ENCODE peak calls at places on chromosomes 16 and 17, in four cellular contexts. Y is cardiac muscle cell, R is AG08395, D is progenitor cell of endocrine pancreas. K is an unnamed sample.

GRCh38 chr16:85350973-85351372 is 238.7 kb upstream of the CIBAR2 start:
- DNase-seq in R (peak; percentile 93), Y (peak; percentile 62), D (no peak), K (peak; percentile 97)

GRCh38 chr17:36459601-36460000 is 26.9 kb upstream of the ZNHIT3 start:
- DNase-seq in Y (no peak), R (no peak), D (no peak), K (no peak)

GRCh38 chr16:85029413-85029794 is 1.8 kb downstream of the KIAA0513 start:
- DNase-seq in Y (no peak), D (no peak), R (peak; percentile 60), K (peak; percentile 65)

GRCh38 chr17:78000351-78000750 is 41.8 kb downstream of the TNRC6C start:
- DNase-seq in D (no peak), R (peak; percentile 31), Y (no peak), K (peak; percentile 11)

GRCh38 chr16:8712589-8713361 is 38.4 kb downstream of the ABAT start:
- DNase-seq in D (no peak), Y (no peak), R (no peak), K (no peak)

GRCh38 chr17:68200689-68201424 is 47.0 kb upstream of the AMZ2 start:
- DNase-seq in D (peak; percentile 78), Y (peak; percentile 83), R (peak; percentile 62), K (peak; percentile 81)

GRCh38 chr17:74992223-74992622 is 4.8 kb downstream of the CDR2L start:
- DNase-seq in R (no peak), D (no peak), Y (no peak), K (no peak)

GRCh38 chr17:38797091-38797490 is 2.3 kb downstream of the PIP4K2B start:
- DNase-seq in Y (no peak), R (peak; percentile 14), D (no peak), K (no peak)

GRCh38 chr16:59192551-59193199 is 458.6 kb upstream of the GOT2 start:
- DNase-seq in R (peak; percentile 11), D (no peak), Y (peak; percentile 58), K (no peak)

GRCh38 chr16:1315081-1316032 is 5.9 kb downstream of the UBE2I start:
- DNase-seq in R (no peak), Y (no peak), D (no peak), K (no peak)

K was measured in HTR-8/SVneo.